ENCODE peak calls at places on chromosome 12, in eight cellular contexts. G is adipocyte, P is MM.1S, U is epithelial cell of esophagus, D is choroid plexus epithelial cell, I is cardiac fibroblast, R is OCI-LY7, Y is astrocyte of the spinal cord. L is an unnamed sample.

GRCh38 chr12:78085562-78086182 is 255.0 kb downstream of the NAV3 start:
- DNase-seq in R (no peak), D (peak), G (peak), I (peak), Y (peak), P (no peak), U (peak), L (no peak)

GRCh38 chr12:117172168-117172567 is 18.1 kb downstream of the FBXO21 start:
- DNase-seq in D (no peak), P (no peak), R (no peak), Y (no peak), G (no peak), I (no peak), U (no peak), L (no peak)

GRCh38 chr12:113837059-113837458 is 129.1 kb downstream of the RBM19 start:
- DNase-seq in R (no peak), P (no peak), I (peak), U (no peak), G (no peak), D (peak), Y (no peak), L (no peak)

GRCh38 chr12:53102883-53103807 is at the start of gene SOAT2:
- DNase-seq in R (peak), Y (no peak), U (no peak), D (no peak), P (peak), G (no peak), I (no peak), L (no peak)

GRCh38 chr12:103501447-103501846 is 5.7 kb upstream of the C12orf42 start:
- DNase-seq in Y (no peak), R (no peak), G (no peak), I (no peak), D (no peak), U (no peak), P (no peak), L (no peak)

GRCh38 chr12:111488271-111488670 is 82.5 kb downstream of the SH2B3 start:
- DNase-seq in G (no peak), R (no peak), D (peak), U (no peak), P (no peak), I (peak), Y (no peak), L (no peak)

GRCh38 chr12:47190271-47190750 is 110.6 kb upstream of the AMIGO2 start:
- DNase-seq in U (peak), I (peak), G (peak), P (no peak), R (no peak), Y (peak), D (peak), L (no peak)

GRCh38 chr12:75969768-75970167 is 61.8 kb downstream of the PHLDA1 start:
- DNase-seq in I (no peak), U (peak), Y (no peak), G (no peak), D (no peak), R (no peak), P (no peak), L (no peak)

GRCh38 chr12:80053048-80053790 is 46.1 kb upstream of the OTOGL start:
- DNase-seq in U (no peak), P (no peak), I (peak), R (no peak), G (peak), D (peak), Y (peak), L (no peak)

GRCh38 chr12:79233341-79233761 is 368.8 kb downstream of the SYT1 start:
- DNase-seq in D (no peak), G (no peak), I (no peak), Y (no peak), P (peak), R (no peak), U (no peak), L (no peak)

GRCh38 chr12:77953515-77953914 is 122.8 kb downstream of the NAV3 start:
- DNase-seq in P (no peak), G (no peak), D (no peak), R (no peak), U (no peak), I (no peak), Y (no peak), L (no peak)

GRCh38 chr12:19208456-19208855 is 78.9 kb downstream of the PLEKHA5 start:
- DNase-seq in P (no peak), G (no peak), U (no peak), R (no peak), Y (no peak), D (peak), I (no peak), L (no peak)

GRCh38 chr12:95266250-95266649 is 48.6 kb downstream of the VEZT start:
- DNase-seq in I (no peak), D (no peak), Y (no peak), R (no peak), P (no peak), G (no peak), U (no peak), L (no peak)

GRCh38 chr12:93302331-93303229 is 75.1 kb upstream of the NUDT4 start:
- DNase-seq in U (no peak), R (no peak), I (peak), Y (peak), P (no peak), D (peak), G (peak), L (no peak)

GRCh38 chr12:126545411-126545810 is 1480.2 kb downstream of the AACS start:
- DNase-seq in U (peak), G (no peak), R (no peak), D (no peak), Y (peak), P (no peak), I (no peak), L (no peak)

GRCh38 chr12:98332626-98333025 is 182.8 kb upstream of the TMPO start:
- DNase-seq in R (peak), G (no peak), I (no peak), D (no peak), Y (no peak), P (no peak), U (no peak), L (no peak)

GRCh38 chr12:109716512-109717389 is 3.1 kb downstream of the FAM222A start:
- DNase-seq in Y (no peak), R (no peak), P (no peak), D (no peak), U (peak), I (peak), G (no peak), L (no peak)
- H3K4me3 ChIP-seq in Y (no peak), R (no peak), P (no peak), D (no peak), U (no peak), I (no peak), G (peak), L (no peak)

DNA sequence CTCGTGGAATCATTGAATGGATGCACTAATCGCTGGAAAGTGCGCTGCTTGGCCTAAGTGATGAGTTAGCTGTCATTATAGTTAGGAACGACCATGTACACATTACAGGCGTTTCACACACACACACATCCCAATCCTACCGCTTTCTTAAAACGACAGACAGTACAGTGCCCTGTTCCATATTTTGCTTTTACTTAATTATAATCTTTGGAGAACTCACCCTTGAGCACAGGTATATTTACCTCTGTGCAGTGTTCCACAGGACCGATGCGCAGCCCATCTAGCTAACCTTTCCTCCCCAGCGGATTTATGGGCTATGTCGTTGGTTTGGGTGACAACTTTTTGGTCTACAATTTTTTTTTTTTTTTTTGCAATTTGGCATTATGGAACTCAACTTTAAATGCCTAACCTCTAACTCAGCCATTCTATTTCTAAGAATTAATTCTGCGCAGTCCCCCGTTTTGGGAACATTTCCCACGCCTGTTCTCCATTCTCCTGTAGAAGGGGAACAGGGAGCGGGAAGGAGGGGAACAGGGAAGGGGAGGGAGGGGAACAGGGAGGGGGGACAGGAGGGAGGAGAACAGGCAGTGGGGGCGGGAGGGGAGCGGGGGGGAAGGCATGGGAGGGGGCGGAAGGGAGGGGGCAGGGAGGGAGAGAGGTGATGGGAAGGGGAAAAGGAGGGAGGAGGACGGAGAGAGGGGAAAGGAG is 663 bp upstream of the ULK1 start:
- DNase-seq in Y (no peak), R (no peak), I (no peak), G (no peak), P (no peak), U (no peak), D (no peak), L (no peak)
- H3K4me3 ChIP-seq in Y (peak), R (no peak), I (no peak), G (no peak), P (no peak), U (peak), D (peak), L (no peak)

GRCh38 chr12:96347130-96347699 is 53.0 kb downstream of the CDK17 start:
- DNase-seq in D (no peak), R (no peak), P (no peak), G (no peak), Y (no peak), U (no peak), I (no peak), L (no peak)
- H3K4me3 ChIP-seq in D (no peak), R (peak), P (peak), G (peak), Y (no peak), U (no peak), I (no peak), L (peak)

GRCh38 chr12:46126050-46126727 is 135.8 kb upstream of the SCAF11 start:
- DNase-seq in U (peak), Y (no peak), D (no peak), P (no peak), R (no peak), I (no peak), G (no peak), L (no peak)

GRCh38 chr12:46124132-46124847 is 133.9 kb upstream of the SCAF11 start:
- DNase-seq in U (no peak), P (no peak), D (peak), G (peak), Y (no peak), I (no peak), R (no peak), L (no peak)

DNA sequence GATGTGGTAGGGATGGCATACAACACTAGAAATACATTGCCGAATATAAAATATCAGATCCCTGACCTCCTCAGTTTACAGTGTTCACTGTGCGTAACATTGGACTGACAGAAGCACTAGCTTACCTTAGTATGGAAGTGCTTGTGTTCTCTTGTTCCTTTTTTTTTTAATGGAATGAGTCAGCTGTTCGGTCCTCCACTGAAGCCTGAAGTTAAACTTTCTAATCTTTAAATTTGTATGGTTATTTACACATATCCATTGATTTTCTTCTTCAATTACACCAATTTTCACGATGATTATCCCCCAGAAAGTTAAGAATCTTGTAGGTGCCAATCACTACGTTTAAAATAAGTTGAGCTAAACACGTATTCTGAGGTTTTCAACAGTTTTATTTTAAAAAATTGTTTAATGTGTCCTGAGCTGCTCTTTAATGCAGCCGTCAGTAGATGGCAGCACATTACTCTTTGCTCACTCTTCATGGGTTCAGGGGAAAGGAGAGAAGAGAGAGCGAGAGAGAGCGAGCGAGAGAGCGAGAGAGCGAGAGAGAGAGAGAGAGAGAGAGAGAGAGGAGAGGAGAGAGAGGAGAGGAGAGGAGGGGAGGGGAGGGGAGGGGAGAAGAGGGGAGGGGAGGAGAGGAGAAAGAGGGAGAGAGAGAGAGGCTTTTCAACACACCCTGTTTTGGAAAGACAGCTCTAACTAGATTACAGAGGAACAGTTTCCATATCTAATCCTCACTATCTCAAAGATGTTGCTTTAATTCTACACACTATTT is 134.7 kb upstream of the SCAF11 start:
- DNase-seq in R (peak), G (peak), U (peak), D (peak), I (peak), P (peak), Y (peak), L (peak)
- H3K4me3 ChIP-seq in R (no peak), G (peak), U (no peak), D (peak), I (no peak), P (no peak), Y (no peak), L (no peak)

DNA sequence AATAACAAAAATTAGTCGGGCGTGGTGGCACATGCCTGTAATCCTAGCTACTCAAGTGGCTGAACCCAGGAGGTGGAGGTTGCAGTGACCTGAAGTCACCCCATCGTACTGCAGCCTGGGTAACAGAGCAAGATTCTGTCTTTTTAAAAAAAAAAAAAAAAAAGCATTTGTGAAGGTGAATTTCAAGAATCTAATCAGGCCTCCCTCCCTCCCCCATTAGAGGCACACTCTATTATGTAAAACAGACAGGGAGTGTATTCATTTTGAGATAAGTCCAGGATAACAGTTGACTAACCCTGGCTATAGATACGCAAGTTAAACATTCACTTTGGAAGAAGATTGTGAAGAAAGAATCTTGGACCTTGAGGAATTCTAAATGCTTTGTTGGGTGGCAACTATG is 2.9 kb downstream of the RESF1 start:
- DNase-seq in U (no peak), Y (no peak), D (no peak), G (no peak), I (no peak), R (no peak), P (no peak), L (no peak)
- H3K4me3 ChIP-seq in U (no peak), Y (no peak), D (peak), G (no peak), I (peak), R (no peak), P (no peak), L (peak)

DNA sequence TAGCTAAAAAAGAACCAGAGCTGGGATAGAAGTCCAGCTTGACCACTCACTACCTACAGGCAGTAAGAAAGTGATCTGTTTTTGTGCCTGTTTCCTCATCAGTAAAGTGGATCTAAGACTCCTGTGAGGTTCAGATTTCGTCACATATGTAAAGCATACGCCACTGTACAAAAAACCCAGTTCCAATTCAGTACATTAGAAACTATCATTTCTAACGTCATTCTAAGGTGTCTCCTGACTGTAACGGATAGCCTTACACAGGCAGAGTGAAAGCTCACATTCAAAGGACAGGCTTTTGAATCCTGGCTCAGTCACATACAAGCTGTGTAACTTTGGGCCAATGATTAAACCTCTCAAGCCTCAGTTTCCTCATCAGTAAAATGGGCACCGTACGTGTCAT is 3.5 kb downstream of the SLC15A4 start:
- DNase-seq in R (no peak), U (no peak), Y (no peak), P (no peak), I (no peak), G (no peak), D (no peak), L (no peak)
- H3K4me3 ChIP-seq in R (peak), U (no peak), Y (no peak), P (no peak), I (no peak), G (no peak), D (no peak), L (no peak)

L was measured in CD4-positive, CD25-positive, alpha-beta regulatory T cell.